ENCODE peak calls at places on chromosomes 12 and 14, in ten cellular contexts. One of them, this sample, is unnamed.
A peak's percentile ranks its signal among the peaks of the same experiment; 100 is the strongest.

GRCh38 chr14:102775855-102776760 is 1.1 kb upstream of the TRAF3 start:
- DNase-seq in suprapubic skin: no peak
- DNase-seq in stomach: peak; percentile 42
- DNase-seq in upper lobe of left lung: peak; percentile 40
- DNase-seq in SK-N-SH: no peak
- DNase-seq in sigmoid colon: no peak
- DNase-seq in transverse colon: peak; percentile 70
- DNase-seq in K562: peak; percentile 22
- DNase-seq in GM12878: no peak
- DNase-seq in HepG2: peak; percentile 43
- DNase-seq in this sample: no peak

GRCh38 chr12:15963271-15963670 is 52.1 kb downstream of the DERA start:
- DNase-seq in upper lobe of left lung: no peak
- DNase-seq in HepG2: no peak
- DNase-seq in K562: no peak
- DNase-seq in stomach: no peak
- DNase-seq in GM12878: no peak
- DNase-seq in transverse colon: no peak
- DNase-seq in suprapubic skin: no peak
- DNase-seq in sigmoid colon: no peak
- DNase-seq in SK-N-SH: no peak
- DNase-seq in this sample: no peak

GRCh38 chr14:77158175-77158908 is 16.8 kb upstream of the ZDHHC22 start:
- DNase-seq in suprapubic skin: peak; percentile 74
- DNase-seq in K562: peak; percentile 38
- DNase-seq in transverse colon: no peak
- DNase-seq in SK-N-SH: peak; percentile 76
- DNase-seq in HepG2: no peak
- DNase-seq in stomach: no peak
- DNase-seq in upper lobe of left lung: no peak
- DNase-seq in GM12878: no peak
- DNase-seq in sigmoid colon: peak; percentile 76
- DNase-seq in this sample: no peak

GRCh38 chr14:100386121-100386520 is 63.0 kb downstream of the SLC25A47 start:
- DNase-seq in HepG2: no peak
- DNase-seq in GM12878: no peak
- DNase-seq in upper lobe of left lung: no peak
- DNase-seq in transverse colon: no peak
- DNase-seq in suprapubic skin: no peak
- DNase-seq in SK-N-SH: no peak
- DNase-seq in K562: no peak
- DNase-seq in sigmoid colon: no peak
- DNase-seq in stomach: no peak
- DNase-seq in this sample: no peak

GRCh38 chr12:3668479-3669165 is 84.3 kb downstream of the CRACR2A start:
- DNase-seq in suprapubic skin: no peak
- DNase-seq in transverse colon: no peak
- DNase-seq in stomach: no peak
- DNase-seq in SK-N-SH: no peak
- DNase-seq in GM12878: no peak
- DNase-seq in sigmoid colon: no peak
- DNase-seq in upper lobe of left lung: no peak
- DNase-seq in K562: no peak
- DNase-seq in HepG2: no peak
- DNase-seq in this sample: no peak

GRCh38 chr14:71320734-71321555 is 413.7 kb downstream of the PCNX1 start:
- DNase-seq in sigmoid colon: peak; percentile 78
- DNase-seq in suprapubic skin: peak; percentile 82
- DNase-seq in SK-N-SH: peak; percentile 83
- DNase-seq in transverse colon: peak; percentile 67
- DNase-seq in K562: peak; percentile 52
- DNase-seq in stomach: peak; percentile 73
- DNase-seq in upper lobe of left lung: peak; percentile 59
- DNase-seq in GM12878: no peak
- DNase-seq in HepG2: no peak
- DNase-seq in this sample: no peak

GRCh38 chr14:105903971-105904370 is 377.6 kb downstream of the TMEM121 start:
- DNase-seq in suprapubic skin: no peak
- DNase-seq in stomach: no peak
- DNase-seq in GM12878: no peak
- DNase-seq in HepG2: no peak
- DNase-seq in sigmoid colon: no peak
- DNase-seq in K562: no peak
- DNase-seq in SK-N-SH: peak; percentile 70
- DNase-seq in transverse colon: no peak
- DNase-seq in upper lobe of left lung: no peak
- DNase-seq in this sample: no peak

GRCh38 chr14:65465584-65465983 is 53.1 kb downstream of the FUT8 start:
- DNase-seq in HepG2: no peak
- DNase-seq in transverse colon: no peak
- DNase-seq in stomach: no peak
- DNase-seq in sigmoid colon: no peak
- DNase-seq in upper lobe of left lung: no peak
- DNase-seq in GM12878: no peak
- DNase-seq in SK-N-SH: no peak
- DNase-seq in K562: no peak
- DNase-seq in suprapubic skin: no peak
- DNase-seq in this sample: no peak

GRCh38 chr12:100468126-100468525 is 5.5 kb upstream of the NR1H4 start:
- DNase-seq in GM12878: no peak
- DNase-seq in K562: no peak
- DNase-seq in transverse colon: no peak
- DNase-seq in suprapubic skin: no peak
- DNase-seq in HepG2: no peak
- DNase-seq in upper lobe of left lung: no peak
- DNase-seq in sigmoid colon: no peak
- DNase-seq in stomach: no peak
- DNase-seq in SK-N-SH: no peak
- DNase-seq in this sample: no peak

GRCh38 chr12:105588126-105588525 is 257.6 kb downstream of the C12orf75 start:
- DNase-seq in transverse colon: no peak
- DNase-seq in upper lobe of left lung: no peak
- DNase-seq in K562: no peak
- DNase-seq in HepG2: no peak
- DNase-seq in SK-N-SH: no peak
- DNase-seq in GM12878: no peak
- DNase-seq in sigmoid colon: no peak
- DNase-seq in stomach: no peak
- DNase-seq in suprapubic skin: no peak
- DNase-seq in this sample: no peak

GRCh38 chr14:37901978-37902377 is 305.7 kb upstream of the SSTR1 start:
- DNase-seq in suprapubic skin: no peak
- DNase-seq in upper lobe of left lung: no peak
- DNase-seq in sigmoid colon: peak; percentile 65
- DNase-seq in stomach: no peak
- DNase-seq in HepG2: no peak
- DNase-seq in SK-N-SH: no peak
- DNase-seq in GM12878: no peak
- DNase-seq in transverse colon: no peak
- DNase-seq in K562: no peak
- DNase-seq in this sample: no peak

GRCh38 chr12:126337556-126337955 is 1272.3 kb downstream of the AACS start:
- DNase-seq in SK-N-SH: peak; percentile 6
- DNase-seq in GM12878: no peak
- DNase-seq in sigmoid colon: no peak
- DNase-seq in stomach: no peak
- DNase-seq in transverse colon: no peak
- DNase-seq in HepG2: no peak
- DNase-seq in upper lobe of left lung: no peak
- DNase-seq in K562: no peak
- DNase-seq in suprapubic skin: no peak
- DNase-seq in this sample: no peak

GRCh38 chr12:28611115-28611435 is 420.8 kb downstream of the CCDC91 start:
- DNase-seq in suprapubic skin: no peak
- DNase-seq in transverse colon: no peak
- DNase-seq in SK-N-SH: no peak
- DNase-seq in HepG2: no peak
- DNase-seq in stomach: no peak
- DNase-seq in K562: no peak
- DNase-seq in upper lobe of left lung: no peak
- DNase-seq in GM12878: no peak
- DNase-seq in sigmoid colon: no peak
- DNase-seq in this sample: no peak

GRCh38 chr12:81080431-81080983 is 2.6 kb downstream of the ACSS3 start:
- DNase-seq in sigmoid colon: no peak
- DNase-seq in HepG2: no peak
- DNase-seq in suprapubic skin: no peak
- DNase-seq in GM12878: no peak
- DNase-seq in transverse colon: no peak
- DNase-seq in upper lobe of left lung: no peak
- DNase-seq in stomach: no peak
- DNase-seq in K562: no peak
- DNase-seq in SK-N-SH: no peak
- DNase-seq in this sample: no peak

GRCh38 chr12:49651855-49652254 is 28.5 kb downstream of the PRPF40B start:
- DNase-seq in upper lobe of left lung: no peak
- DNase-seq in HepG2: no peak
- DNase-seq in GM12878: no peak
- DNase-seq in SK-N-SH: no peak
- DNase-seq in K562: no peak
- DNase-seq in suprapubic skin: no peak
- DNase-seq in sigmoid colon: no peak
- DNase-seq in transverse colon: no peak
- DNase-seq in stomach: no peak
- DNase-seq in this sample: no peak

GRCh38 chr12:119258149-119258548 is 76.4 kb upstream of the CCDC60 start:
- DNase-seq in SK-N-SH: no peak
- DNase-seq in suprapubic skin: no peak
- DNase-seq in sigmoid colon: no peak
- DNase-seq in GM12878: no peak
- DNase-seq in HepG2: no peak
- DNase-seq in transverse colon: no peak
- DNase-seq in upper lobe of left lung: peak; percentile 29
- DNase-seq in stomach: no peak
- DNase-seq in K562: no peak
- DNase-seq in this sample: no peak

GRCh38 chr14:33728010-33728498 is 222.8 kb downstream of the EGLN3 start:
- DNase-seq in SK-N-SH: no peak
- DNase-seq in upper lobe of left lung: no peak
- DNase-seq in K562: no peak
- DNase-seq in GM12878: no peak
- DNase-seq in HepG2: no peak
- DNase-seq in transverse colon: no peak
- DNase-seq in sigmoid colon: no peak
- DNase-seq in stomach: no peak
- DNase-seq in suprapubic skin: no peak
- DNase-seq in this sample: no peak

GRCh38 chr14:104195854-104196253 is 57.5 kb downstream of the KIF26A start:
- DNase-seq in transverse colon: no peak
- DNase-seq in sigmoid colon: no peak
- DNase-seq in suprapubic skin: no peak
- DNase-seq in GM12878: no peak
- DNase-seq in SK-N-SH: no peak
- DNase-seq in HepG2: no peak
- DNase-seq in K562: no peak
- DNase-seq in stomach: no peak
- DNase-seq in upper lobe of left lung: no peak
- DNase-seq in this sample: no peak
- TF ChIP-seq EP300 in transverse colon: no peak
- TF ChIP-seq EP300 in sigmoid colon: no peak
- TF ChIP-seq EP300 in suprapubic skin: no peak
- TF ChIP-seq EP300 in GM12878: no peak
- TF ChIP-seq EP300 in SK-N-SH: no peak
- TF ChIP-seq EP300 in HepG2: no peak
- TF ChIP-seq EP300 in K562: no peak
- TF ChIP-seq EP300 in stomach: no peak
- TF ChIP-seq EP300 in upper lobe of left lung: no peak
- TF ChIP-seq EP300 in this sample: no peak

DNA sequence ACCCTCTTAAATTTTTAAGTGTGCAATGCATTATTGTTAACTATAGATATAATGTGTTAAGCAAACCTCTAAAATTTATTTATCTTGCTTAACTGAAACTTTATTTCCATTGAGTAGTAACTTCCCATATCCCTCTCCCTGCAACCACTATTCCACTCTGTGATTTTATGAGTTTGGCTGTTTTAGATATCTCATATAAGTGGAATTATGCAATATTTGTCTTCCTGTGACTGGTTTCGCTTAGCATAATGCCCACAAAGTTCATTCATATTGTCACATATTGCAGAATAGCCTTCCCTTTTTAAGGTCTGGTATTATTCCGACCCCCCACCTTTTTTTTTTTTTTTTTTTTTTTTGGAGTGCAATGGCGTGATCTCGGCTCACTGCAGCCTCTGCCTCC is 247.6 kb downstream of the EMP1 start:
- DNase-seq in SK-N-SH: no peak
- DNase-seq in upper lobe of left lung: no peak
- DNase-seq in transverse colon: no peak
- DNase-seq in HepG2: no peak
- DNase-seq in K562: no peak
- DNase-seq in GM12878: no peak
- DNase-seq in sigmoid colon: no peak
- DNase-seq in stomach: no peak
- DNase-seq in suprapubic skin: no peak
- DNase-seq in this sample: no peak
- TF ChIP-seq POLR2AphosphoS5 in SK-N-SH: no peak
- TF ChIP-seq POLR2AphosphoS5 in upper lobe of left lung: no peak
- TF ChIP-seq POLR2AphosphoS5 in transverse colon: no peak
- TF ChIP-seq POLR2AphosphoS5 in HepG2: no peak
- TF ChIP-seq POLR2AphosphoS5 in K562: no peak
- TF ChIP-seq POLR2AphosphoS5 in GM12878: no peak
- TF ChIP-seq POLR2AphosphoS5 in sigmoid colon: no peak
- TF ChIP-seq POLR2AphosphoS5 in stomach: no peak
- TF ChIP-seq POLR2AphosphoS5 in suprapubic skin: no peak
- TF ChIP-seq POLR2AphosphoS5 in this sample: no peak

DNA sequence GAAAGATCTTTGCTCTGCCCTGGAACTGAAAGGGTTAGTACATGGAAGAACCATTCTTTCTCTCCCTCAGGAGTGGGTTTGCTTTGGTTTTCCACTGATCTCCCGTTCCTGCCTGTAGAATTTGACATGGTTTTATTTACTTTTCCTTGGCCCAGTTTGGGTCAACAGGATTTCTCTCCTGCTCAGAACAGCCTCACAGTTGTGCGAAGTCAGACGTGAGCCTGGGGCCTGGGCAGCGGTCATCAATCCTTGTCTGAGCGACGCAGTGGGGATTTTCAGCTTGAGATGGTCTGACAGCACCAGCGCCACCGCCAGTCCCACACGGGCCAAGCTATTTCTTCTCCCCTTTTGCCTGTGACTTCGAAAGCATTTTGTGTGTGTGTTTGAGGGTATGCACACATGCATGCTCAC is 58.2 kb downstream of the SMOC1 start:
- DNase-seq in stomach: no peak
- DNase-seq in upper lobe of left lung: no peak
- DNase-seq in HepG2: peak; percentile 71
- DNase-seq in transverse colon: no peak
- DNase-seq in SK-N-SH: no peak
- DNase-seq in GM12878: no peak
- DNase-seq in suprapubic skin: no peak
- DNase-seq in sigmoid colon: no peak
- DNase-seq in K562: no peak
- DNase-seq in this sample: no peak
- TF ChIP-seq CTCF in stomach: no peak
- TF ChIP-seq CTCF in upper lobe of left lung: no peak
- TF ChIP-seq CTCF in HepG2: peak; percentile 65
- TF ChIP-seq CTCF in transverse colon: no peak
- TF ChIP-seq CTCF in SK-N-SH: no peak
- TF ChIP-seq CTCF in GM12878: no peak
- TF ChIP-seq CTCF in suprapubic skin: no peak
- TF ChIP-seq CTCF in sigmoid colon: no peak
- TF ChIP-seq CTCF in K562: no peak
- TF ChIP-seq CTCF in this sample: no peak

GRCh38 chr12:75825686-75826085 is 205.9 kb downstream of the PHLDA1 start:
- DNase-seq in suprapubic skin: no peak
- DNase-seq in SK-N-SH: no peak
- DNase-seq in transverse colon: no peak
- DNase-seq in K562: no peak
- DNase-seq in stomach: no peak
- DNase-seq in sigmoid colon: no peak
- DNase-seq in upper lobe of left lung: no peak
- DNase-seq in GM12878: no peak
- DNase-seq in HepG2: no peak
- DNase-seq in this sample: no peak
- TF ChIP-seq EP300 in suprapubic skin: no peak
- TF ChIP-seq EP300 in SK-N-SH: no peak
- TF ChIP-seq EP300 in transverse colon: no peak
- TF ChIP-seq EP300 in K562: no peak
- TF ChIP-seq EP300 in stomach: no peak
- TF ChIP-seq EP300 in sigmoid colon: no peak
- TF ChIP-seq EP300 in upper lobe of left lung: no peak
- TF ChIP-seq EP300 in GM12878: no peak
- TF ChIP-seq EP300 in HepG2: no peak
- TF ChIP-seq EP300 in this sample: no peak